ENCODE peak calls at places on chromosomes 11 and 22, in five cellular contexts. One of them, this sample, is unnamed.

GRCh38 chr22:48185656-48186055 is 1423.2 kb downstream of the TBC1D22A start:
- DNase-seq in stomach: no peak
- DNase-seq in activated CD4-positive, alpha-beta T cell treated with anti-CD3 and anti-CD28 coated beads, Interleukin-2, amount 10 ng/mL, durations not matched to agents 24 days and 14 days: no peak
- DNase-seq in glomerular endothelial cell: no peak
- DNase-seq in stimulated activated CD4-positive, alpha-beta T cell treated with anti-CD3 and anti-CD28 coated beads, TNF-alpha, amount 100 ng/mL, for 24 hours: no peak
- DNase-seq in this sample: no peak

GRCh38 chr11:119590651-119591308 is 138.2 kb downstream of the NECTIN1 start:
- DNase-seq in stimulated activated CD4-positive, alpha-beta T cell treated with anti-CD3 and anti-CD28 coated beads, TNF-alpha, amount 100 ng/mL, for 24 hours: no peak
- DNase-seq in stomach: peak
- DNase-seq in activated CD4-positive, alpha-beta T cell treated with anti-CD3 and anti-CD28 coated beads, Interleukin-2, amount 10 ng/mL, durations not matched to agents 24 days and 14 days: no peak
- DNase-seq in glomerular endothelial cell: no peak
- DNase-seq in this sample: no peak

GRCh38 chr11:12771875-12772274 is 97.7 kb downstream of the TEAD1 start:
- DNase-seq in stomach: no peak
- DNase-seq in glomerular endothelial cell: no peak
- DNase-seq in activated CD4-positive, alpha-beta T cell treated with anti-CD3 and anti-CD28 coated beads, Interleukin-2, amount 10 ng/mL, durations not matched to agents 24 days and 14 days: no peak
- DNase-seq in stimulated activated CD4-positive, alpha-beta T cell treated with anti-CD3 and anti-CD28 coated beads, TNF-alpha, amount 100 ng/mL, for 24 hours: no peak
- DNase-seq in this sample: no peak

GRCh38 chr22:26234267-26234666 is 65.0 kb downstream of the SEZ6L start:
- DNase-seq in stomach: no peak
- DNase-seq in stimulated activated CD4-positive, alpha-beta T cell treated with anti-CD3 and anti-CD28 coated beads, TNF-alpha, amount 100 ng/mL, for 24 hours: no peak
- DNase-seq in glomerular endothelial cell: no peak
- DNase-seq in activated CD4-positive, alpha-beta T cell treated with anti-CD3 and anti-CD28 coated beads, Interleukin-2, amount 10 ng/mL, durations not matched to agents 24 days and 14 days: no peak
- DNase-seq in this sample: no peak

GRCh38 chr11:121352301-121352891 is 59.8 kb downstream of the SC5D start:
- DNase-seq in stimulated activated CD4-positive, alpha-beta T cell treated with anti-CD3 and anti-CD28 coated beads, TNF-alpha, amount 100 ng/mL, for 24 hours: no peak
- DNase-seq in stomach: no peak
- DNase-seq in activated CD4-positive, alpha-beta T cell treated with anti-CD3 and anti-CD28 coated beads, Interleukin-2, amount 10 ng/mL, durations not matched to agents 24 days and 14 days: no peak
- DNase-seq in glomerular endothelial cell: no peak
- DNase-seq in this sample: no peak

GRCh38 chr22:17664414-17665045 is 26.0 kb downstream of the BCL2L13 start:
- DNase-seq in glomerular endothelial cell: no peak
- DNase-seq in stimulated activated CD4-positive, alpha-beta T cell treated with anti-CD3 and anti-CD28 coated beads, TNF-alpha, amount 100 ng/mL, for 24 hours: no peak
- DNase-seq in activated CD4-positive, alpha-beta T cell treated with anti-CD3 and anti-CD28 coated beads, Interleukin-2, amount 10 ng/mL, durations not matched to agents 24 days and 14 days: no peak
- DNase-seq in stomach: no peak
- DNase-seq in this sample: no peak

GRCh38 chr22:32050678-32051515 is 7.8 kb downstream of the SLC5A1 start:
- DNase-seq in stomach: peak
- DNase-seq in glomerular endothelial cell: no peak
- DNase-seq in stimulated activated CD4-positive, alpha-beta T cell treated with anti-CD3 and anti-CD28 coated beads, TNF-alpha, amount 100 ng/mL, for 24 hours: peak
- DNase-seq in activated CD4-positive, alpha-beta T cell treated with anti-CD3 and anti-CD28 coated beads, Interleukin-2, amount 10 ng/mL, durations not matched to agents 24 days and 14 days: peak
- DNase-seq in this sample: peak

GRCh38 chr11:120890921-120891320 is 133.0 kb upstream of the TBCEL start:
- DNase-seq in activated CD4-positive, alpha-beta T cell treated with anti-CD3 and anti-CD28 coated beads, Interleukin-2, amount 10 ng/mL, durations not matched to agents 24 days and 14 days: no peak
- DNase-seq in glomerular endothelial cell: no peak
- DNase-seq in stimulated activated CD4-positive, alpha-beta T cell treated with anti-CD3 and anti-CD28 coated beads, TNF-alpha, amount 100 ng/mL, for 24 hours: no peak
- DNase-seq in stomach: no peak
- DNase-seq in this sample: no peak

GRCh38 chr11:76614471-76615183 is 55.9 kb downstream of the LRRC32 start:
- DNase-seq in stomach: peak
- DNase-seq in glomerular endothelial cell: no peak
- DNase-seq in activated CD4-positive, alpha-beta T cell treated with anti-CD3 and anti-CD28 coated beads, Interleukin-2, amount 10 ng/mL, durations not matched to agents 24 days and 14 days: no peak
- DNase-seq in stimulated activated CD4-positive, alpha-beta T cell treated with anti-CD3 and anti-CD28 coated beads, TNF-alpha, amount 100 ng/mL, for 24 hours: no peak
- DNase-seq in this sample: no peak

GRCh38 chr11:118079507-118079906 is 2.6 kb downstream of the TMPRSS4 start:
- DNase-seq in stimulated activated CD4-positive, alpha-beta T cell treated with anti-CD3 and anti-CD28 coated beads, TNF-alpha, amount 100 ng/mL, for 24 hours: no peak
- DNase-seq in activated CD4-positive, alpha-beta T cell treated with anti-CD3 and anti-CD28 coated beads, Interleukin-2, amount 10 ng/mL, durations not matched to agents 24 days and 14 days: no peak
- DNase-seq in stomach: no peak
- DNase-seq in glomerular endothelial cell: no peak
- DNase-seq in this sample: no peak

GRCh38 chr11:66070604-66071325 is 693 bp downstream of the PACS1 start:
- DNase-seq in stomach: peak
- DNase-seq in glomerular endothelial cell: no peak
- DNase-seq in activated CD4-positive, alpha-beta T cell treated with anti-CD3 and anti-CD28 coated beads, Interleukin-2, amount 10 ng/mL, durations not matched to agents 24 days and 14 days: peak
- DNase-seq in stimulated activated CD4-positive, alpha-beta T cell treated with anti-CD3 and anti-CD28 coated beads, TNF-alpha, amount 100 ng/mL, for 24 hours: peak
- DNase-seq in this sample: peak

GRCh38 chr11:61531033-61531432 is 22.5 kb downstream of the LRRC10B start:
- DNase-seq in glomerular endothelial cell: no peak
- DNase-seq in stimulated activated CD4-positive, alpha-beta T cell treated with anti-CD3 and anti-CD28 coated beads, TNF-alpha, amount 100 ng/mL, for 24 hours: no peak
- DNase-seq in stomach: no peak
- DNase-seq in activated CD4-positive, alpha-beta T cell treated with anti-CD3 and anti-CD28 coated beads, Interleukin-2, amount 10 ng/mL, durations not matched to agents 24 days and 14 days: no peak
- DNase-seq in this sample: no peak